ENCODE peak calls at places on chromosomes 6 and 20, in eight cellular contexts. Y is substantia nigra; C is stimulated activated CD8-positive, alpha-beta memory T cell treated with anti-CD3 and anti-CD28 coated beads, Interleukin-15, amount 100 ng/mL, for 48 hours; T is ELF-1; I is H54; K is ascending aorta; D is mammary epithelial cell; F is effector memory CD8-positive, alpha-beta T cell. P is an unnamed sample.
A peak's percentile ranks its signal among the peaks of the same experiment; 100 is the strongest.

GRCh38 chr6:114419175-114419574 is 76.4 kb upstream of the HS3ST5 start:
- DNase-seq in Y (no peak), C (no peak), T (no peak), I (no peak), K (no peak), D (no peak), F (no peak), P (no peak)

GRCh38 chr20:37394543-37395410 is 48.8 kb downstream of the SRC start:
- DNase-seq in Y (no peak), C (no peak), T (peak; percentile 53), I (no peak), K (no peak), D (peak; percentile 94), F (no peak), P (no peak)

GRCh38 chr6:147906361-147906760 is 397.9 kb downstream of the SAMD5 start:
- DNase-seq in Y (no peak), C (no peak), T (peak; percentile 3), I (no peak), K (no peak), D (no peak), F (no peak), P (no peak)

GRCh38 chr20:64035066-64035932 is 683 bp upstream of the C20orf204 start:
- DNase-seq in Y (no peak), C (peak; percentile 52), T (no peak), I (no peak), K (no peak), D (no peak), F (peak; percentile 33), P (no peak)

GRCh38 chr6:1801401-1801800 is 191.7 kb downstream of the FOXC1 start:
- DNase-seq in Y (no peak), C (no peak), T (no peak), I (no peak), K (no peak), D (no peak), F (no peak), P (no peak)

GRCh38 chr6:27608916-27609883 is 136.3 kb upstream of the ZNF184 start:
- DNase-seq in Y (no peak), C (no peak), T (peak; percentile 80), I (no peak), K (no peak), D (peak; percentile 86), F (no peak), P (no peak)

GRCh38 chr6:44076366-44077200 is 50.7 kb downstream of the MRPL14 start:
- DNase-seq in Y (no peak), C (no peak), T (peak; percentile 42), I (no peak), K (no peak), D (no peak), F (no peak), P (no peak)

GRCh38 chr20:51372176-51372803 is 170.2 kb downstream of the NFATC2 start:
- DNase-seq in Y (peak; percentile 30), C (peak; percentile 22), T (peak; percentile 87), I (peak; percentile 75), K (no peak), D (peak; percentile 62), F (peak; percentile 56), P (no peak)

GRCh38 chr6:16684896-16685554 is 76.2 kb downstream of the ATXN1 start:
- DNase-seq in Y (no peak), C (peak; percentile 80), T (no peak), I (no peak), K (no peak), D (peak; percentile 97), F (no peak), P (no peak)

GRCh38 chr6:84422380-84422968 is 195.0 kb upstream of the CEP162 start:
- DNase-seq in Y (no peak), C (no peak), T (peak; percentile 88), I (peak; percentile 30), K (no peak), D (peak; percentile 21), F (no peak), P (no peak)

GRCh38 chr20:25867776-25868649 is 171.4 kb upstream of the ZNF337 start:
- DNase-seq in Y (peak; percentile 81), C (peak; percentile 68), T (peak; percentile 87), I (no peak), K (no peak), D (peak; percentile 59), F (peak; percentile 31), P (no peak)